ENCODE peak calls at places on chromosomes 4 and X, in five cellular contexts. One of them, this sample, is unnamed.

GRCh38 chrX:78655642-78656041 is 3.5 kb downstream of the RTL3 start:
- DNase-seq in naive thymus-derived CD8-positive, alpha-beta T cell: no peak
- DNase-seq in foreskin melanocyte: no peak
- DNase-seq in foreskin keratinocyte: no peak
- DNase-seq in stimulated activated CD4-positive, alpha-beta T cell treated with anti-CD3 and anti-CD28 coated beads, TNF-alpha, amount 100 ng/mL, for 4 hours: no peak
- DNase-seq in this sample: no peak

GRCh38 chr4:11165052-11165451 is 263.6 kb downstream of the HS3ST1 start:
- DNase-seq in naive thymus-derived CD8-positive, alpha-beta T cell: no peak
- DNase-seq in foreskin melanocyte: no peak
- DNase-seq in foreskin keratinocyte: no peak
- DNase-seq in stimulated activated CD4-positive, alpha-beta T cell treated with anti-CD3 and anti-CD28 coated beads, TNF-alpha, amount 100 ng/mL, for 4 hours: no peak
- DNase-seq in this sample: no peak

GRCh38 chr4:2064276-2064991 is 5.3 kb downstream of the NAT8L start:
- DNase-seq in naive thymus-derived CD8-positive, alpha-beta T cell: no peak
- DNase-seq in foreskin melanocyte: no peak
- DNase-seq in foreskin keratinocyte: no peak
- DNase-seq in stimulated activated CD4-positive, alpha-beta T cell treated with anti-CD3 and anti-CD28 coated beads, TNF-alpha, amount 100 ng/mL, for 4 hours: no peak
- DNase-seq in this sample: no peak

GRCh38 chr4:55312491-55313101 is 33.4 kb upstream of the SRD5A3 start:
- DNase-seq in naive thymus-derived CD8-positive, alpha-beta T cell: peak
- DNase-seq in foreskin melanocyte: no peak
- DNase-seq in foreskin keratinocyte: no peak
- DNase-seq in stimulated activated CD4-positive, alpha-beta T cell treated with anti-CD3 and anti-CD28 coated beads, TNF-alpha, amount 100 ng/mL, for 4 hours: no peak
- DNase-seq in this sample: no peak

GRCh38 chr4:184282251-184282713 is 64.6 kb upstream of the ENPP6 start:
- DNase-seq in naive thymus-derived CD8-positive, alpha-beta T cell: peak
- DNase-seq in foreskin melanocyte: no peak
- DNase-seq in foreskin keratinocyte: peak
- DNase-seq in stimulated activated CD4-positive, alpha-beta T cell treated with anti-CD3 and anti-CD28 coated beads, TNF-alpha, amount 100 ng/mL, for 4 hours: no peak
- DNase-seq in this sample: no peak

GRCh38 chrX:101232316-101232715 is 12.7 kb downstream of the DRP2 start:
- DNase-seq in naive thymus-derived CD8-positive, alpha-beta T cell: no peak
- DNase-seq in foreskin melanocyte: no peak
- DNase-seq in foreskin keratinocyte: no peak
- DNase-seq in stimulated activated CD4-positive, alpha-beta T cell treated with anti-CD3 and anti-CD28 coated beads, TNF-alpha, amount 100 ng/mL, for 4 hours: no peak
- DNase-seq in this sample: no peak

GRCh38 chr4:3407930-3408792 is 33.6 kb upstream of the HGFAC start:
- DNase-seq in naive thymus-derived CD8-positive, alpha-beta T cell: no peak
- DNase-seq in foreskin melanocyte: no peak
- DNase-seq in foreskin keratinocyte: no peak
- DNase-seq in stimulated activated CD4-positive, alpha-beta T cell treated with anti-CD3 and anti-CD28 coated beads, TNF-alpha, amount 100 ng/mL, for 4 hours: no peak
- DNase-seq in this sample: no peak

GRCh38 chrX:74371823-74372222 is 49.5 kb upstream of the SLC16A2 start:
- DNase-seq in naive thymus-derived CD8-positive, alpha-beta T cell: no peak
- DNase-seq in foreskin melanocyte: no peak
- DNase-seq in foreskin keratinocyte: no peak
- DNase-seq in stimulated activated CD4-positive, alpha-beta T cell treated with anti-CD3 and anti-CD28 coated beads, TNF-alpha, amount 100 ng/mL, for 4 hours: no peak
- DNase-seq in this sample: no peak

GRCh38 chr4:38308728-38309315 is 348.6 kb downstream of the PTTG2 start:
- DNase-seq in naive thymus-derived CD8-positive, alpha-beta T cell: no peak
- DNase-seq in foreskin melanocyte: peak
- DNase-seq in foreskin keratinocyte: peak
- DNase-seq in stimulated activated CD4-positive, alpha-beta T cell treated with anti-CD3 and anti-CD28 coated beads, TNF-alpha, amount 100 ng/mL, for 4 hours: no peak
- DNase-seq in this sample: no peak

GRCh38 chr4:184259081-184259480 is 41.4 kb upstream of the ENPP6 start:
- DNase-seq in naive thymus-derived CD8-positive, alpha-beta T cell: no peak
- DNase-seq in foreskin melanocyte: no peak
- DNase-seq in foreskin keratinocyte: no peak
- DNase-seq in stimulated activated CD4-positive, alpha-beta T cell treated with anti-CD3 and anti-CD28 coated beads, TNF-alpha, amount 100 ng/mL, for 4 hours: no peak
- DNase-seq in this sample: no peak

GRCh38 chr4:32219306-32220075 is 1499.3 kb downstream of the PCDH7 start:
- DNase-seq in naive thymus-derived CD8-positive, alpha-beta T cell: no peak
- DNase-seq in foreskin melanocyte: no peak
- DNase-seq in foreskin keratinocyte: no peak
- DNase-seq in stimulated activated CD4-positive, alpha-beta T cell treated with anti-CD3 and anti-CD28 coated beads, TNF-alpha, amount 100 ng/mL, for 4 hours: no peak
- DNase-seq in this sample: no peak

GRCh38 chr4:162347492-162348213 is 183.9 kb upstream of the FSTL5 start:
- DNase-seq in naive thymus-derived CD8-positive, alpha-beta T cell: no peak
- DNase-seq in foreskin melanocyte: no peak
- DNase-seq in foreskin keratinocyte: no peak
- DNase-seq in stimulated activated CD4-positive, alpha-beta T cell treated with anti-CD3 and anti-CD28 coated beads, TNF-alpha, amount 100 ng/mL, for 4 hours: no peak
- DNase-seq in this sample: no peak

GRCh38 chr4:13367244-13367643 is 116.9 kb downstream of the RAB28 start:
- DNase-seq in naive thymus-derived CD8-positive, alpha-beta T cell: no peak
- DNase-seq in foreskin melanocyte: no peak
- DNase-seq in foreskin keratinocyte: no peak
- DNase-seq in stimulated activated CD4-positive, alpha-beta T cell treated with anti-CD3 and anti-CD28 coated beads, TNF-alpha, amount 100 ng/mL, for 4 hours: no peak
- DNase-seq in this sample: no peak

GRCh38 chrX:9396930-9397329 is 67.9 kb upstream of the TBL1X start:
- DNase-seq in naive thymus-derived CD8-positive, alpha-beta T cell: no peak
- DNase-seq in foreskin melanocyte: peak
- DNase-seq in foreskin keratinocyte: no peak
- DNase-seq in stimulated activated CD4-positive, alpha-beta T cell treated with anti-CD3 and anti-CD28 coated beads, TNF-alpha, amount 100 ng/mL, for 4 hours: no peak
- DNase-seq in this sample: no peak

GRCh38 chr4:93199492-93199891 is 629.1 kb upstream of the ATOH1 start:
- DNase-seq in naive thymus-derived CD8-positive, alpha-beta T cell: no peak
- DNase-seq in foreskin melanocyte: peak
- DNase-seq in foreskin keratinocyte: peak
- DNase-seq in stimulated activated CD4-positive, alpha-beta T cell treated with anti-CD3 and anti-CD28 coated beads, TNF-alpha, amount 100 ng/mL, for 4 hours: no peak
- DNase-seq in this sample: peak

GRCh38 chr4:101527186-101527585 is 179.9 kb upstream of the PPP3CA start:
- DNase-seq in naive thymus-derived CD8-positive, alpha-beta T cell: peak
- DNase-seq in foreskin melanocyte: no peak
- DNase-seq in foreskin keratinocyte: peak
- DNase-seq in stimulated activated CD4-positive, alpha-beta T cell treated with anti-CD3 and anti-CD28 coated beads, TNF-alpha, amount 100 ng/mL, for 4 hours: peak
- DNase-seq in this sample: no peak